ENCODE peak calls at places on chromosomes 11 and 22, in six cellular contexts. E is suprapubic skin, W is upper lobe of left lung, Z is H1, U is HCT116, S is transverse colon. C is an unnamed sample.

GRCh38 chr11:124482362-124483147 is 37.1 kb upstream of the OR8B8 start:
- DNase-seq in E (no peak), W (no peak), Z (no peak), U (no peak), S (no peak), C (no peak)

GRCh38 chr11:131246589-131247164 is 123.7 kb upstream of the NTM start:
- DNase-seq in E (no peak), W (peak), Z (peak), U (no peak), S (peak), C (no peak)

GRCh38 chr22:40473703-40474102 is 103.3 kb downstream of the SGSM3 start:
- DNase-seq in E (no peak), W (no peak), Z (no peak), U (no peak), S (no peak), C (no peak)

GRCh38 chr11:119723952-119724325 is 5.1 kb downstream of the NECTIN1 start:
- DNase-seq in E (no peak), W (no peak), Z (no peak), U (no peak), S (no peak), C (no peak)

GRCh38 chr11:74720596-74721478 is 10.4 kb downstream of the CHRDL2 start:
- DNase-seq in E (no peak), W (peak), Z (no peak), U (no peak), S (peak), C (peak)

GRCh38 chr11:131037873-131038272 is 121.6 kb upstream of the SNX19 start:
- DNase-seq in E (no peak), W (no peak), Z (no peak), U (no peak), S (no peak), C (no peak)

GRCh38 chr11:74742070-74742469 is 6.6 kb upstream of the RNF169 start:
- DNase-seq in E (no peak), W (no peak), Z (no peak), U (no peak), S (no peak), C (no peak)

GRCh38 chr22:35971418-35972119 is 57.1 kb downstream of the RBFOX2 start:
- DNase-seq in E (no peak), W (no peak), Z (no peak), U (no peak), S (no peak), C (no peak)

GRCh38 chr11:10622957-10623787 is 54.7 kb upstream of the LYVE1 start:
- DNase-seq in E (no peak), W (peak), Z (no peak), U (no peak), S (no peak), C (peak)

GRCh38 chr22:19960491-19961200 is 19.0 kb upstream of the TXNRD2 start:
- DNase-seq in E (no peak), W (no peak), Z (no peak), U (no peak), S (no peak), C (no peak)

GRCh38 chr11:70596091-70596490 is 197.8 kb downstream of the CTTN start:
- DNase-seq in E (no peak), W (no peak), Z (no peak), U (no peak), S (no peak), C (no peak)

GRCh38 chr22:48331691-48332220 is 1495.9 kb downstream of the BRD1 start:
- DNase-seq in E (no peak), W (no peak), Z (no peak), U (no peak), S (no peak), C (no peak)

GRCh38 chr11:76919887-76920746 is 59.4 kb downstream of the ACER3 start:
- DNase-seq in E (peak), W (peak), Z (no peak), U (peak), S (peak), C (no peak)

GRCh38 chr11:102283088-102283487 is 34.2 kb upstream of the BIRC3 start:
- DNase-seq in E (no peak), W (no peak), Z (no peak), U (no peak), S (no peak), C (no peak)

GRCh38 chr11:100004541-100004940 is 682.5 kb upstream of the ARHGAP42 start:
- DNase-seq in E (no peak), W (no peak), Z (no peak), U (no peak), S (no peak), C (no peak)

GRCh38 chr22:20425821-20426615 is 11.6 kb downstream of the SCARF2 start:
- DNase-seq in E (no peak), W (no peak), Z (no peak), U (no peak), S (no peak), C (no peak)

GRCh38 chr11:19646921-19647320 is 65.7 kb upstream of the NAV2 start:
- DNase-seq in E (no peak), W (peak), Z (no peak), U (no peak), S (no peak), C (peak)

GRCh38 chr11:68934321-68934645 is 30.6 kb downstream of the IGHMBP2 start:
- DNase-seq in E (no peak), W (no peak), Z (no peak), U (no peak), S (no peak), C (no peak)

GRCh38 chr11:62592989-62593421 is 1.7 kb upstream of the TUT1 start:
- DNase-seq in E (no peak), W (no peak), Z (no peak), U (no peak), S (no peak), C (no peak)

GRCh38 chr11:46414466-46414796 is 22.9 kb upstream of the CHRM4 start:
- DNase-seq in E (no peak), W (no peak), Z (no peak), U (no peak), S (no peak), C (no peak)

GRCh38 chr11:64237484-64237951 is 3.1 kb downstream of the VEGFB start:
- DNase-seq in E (no peak), W (peak), Z (no peak), U (no peak), S (peak), C (no peak)

GRCh38 chr11:95363710-95364109 is 132.7 kb upstream of the SESN3 start:
- DNase-seq in E (no peak), W (no peak), Z (no peak), U (no peak), S (no peak), C (no peak)

GRCh38 chr11:47415949-47416472 is 7.6 kb downstream of the SLC39A13 start:
- DNase-seq in E (no peak), W (peak), Z (no peak), U (peak), S (peak), C (no peak)

GRCh38 chr11:47415091-47415854 is 6.9 kb downstream of the SLC39A13 start:
- DNase-seq in E (no peak), W (no peak), Z (no peak), U (no peak), S (no peak), C (peak)

GRCh38 chr11:47413908-47414684 is 5.7 kb downstream of the SLC39A13 start:
- DNase-seq in E (no peak), W (no peak), Z (no peak), U (no peak), S (no peak), C (no peak)

GRCh38 chr11:47413351-47413750 is 5.0 kb downstream of the SLC39A13 start:
- DNase-seq in E (no peak), W (no peak), Z (no peak), U (no peak), S (no peak), C (no peak)

GRCh38 chr11:47414685-47415070 is 6.3 kb downstream of the SLC39A13 start:
- DNase-seq in E (no peak), W (no peak), Z (no peak), U (no peak), S (no peak), C (peak)
- TF ChIP-seq POLR2AphosphoS5 in E (no peak), W (no peak), Z (no peak), U (no peak), S (no peak), C (no peak)

GRCh38 chr22:33000342-33001280 is 57.6 kb downstream of the SYN3 start:
- DNase-seq in E (no peak), W (peak), Z (peak), U (no peak), S (peak), C (no peak)
- TF ChIP-seq POLR2AphosphoS5 in E (no peak), W (no peak), Z (no peak), U (no peak), S (no peak), C (no peak)

DNA sequence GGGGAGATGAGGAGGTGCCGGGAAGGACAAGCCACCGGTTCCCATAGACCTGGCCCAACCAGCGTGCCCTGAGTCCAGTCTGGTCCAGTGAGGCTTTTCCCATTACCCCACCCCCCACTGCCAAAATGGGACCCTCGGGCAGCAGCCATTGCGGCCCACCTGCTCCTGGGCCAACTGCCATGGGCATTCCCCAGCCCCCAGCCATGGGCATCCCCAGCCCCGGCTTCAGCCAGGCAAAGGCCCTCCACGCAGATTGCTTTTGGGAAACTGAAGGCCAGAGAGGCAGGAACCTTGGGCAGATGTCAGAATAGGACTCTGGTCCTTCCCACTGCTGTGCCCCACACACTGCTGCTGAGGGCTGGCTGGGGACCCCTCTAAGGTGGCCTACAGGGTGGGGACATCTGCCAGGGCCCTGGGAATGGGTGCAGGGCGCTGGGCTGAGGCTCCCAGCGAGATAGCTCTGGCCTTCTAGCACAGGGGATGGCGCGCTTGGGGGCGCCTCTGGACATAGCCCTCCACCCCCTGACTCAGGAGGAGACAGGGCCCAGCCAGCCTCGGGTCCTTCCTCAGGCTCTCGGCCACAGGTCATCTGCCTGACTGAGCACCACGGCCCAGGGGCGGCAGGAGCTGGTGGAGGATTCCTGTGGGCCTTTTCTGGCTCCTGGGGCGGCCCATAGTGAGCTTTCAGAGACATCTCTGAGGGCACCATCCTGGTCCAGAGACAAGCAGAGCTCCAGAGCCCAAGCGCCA is 4.9 kb downstream of the PIM3 start:
- DNase-seq in E (peak), W (peak), Z (no peak), U (no peak), S (peak), C (no peak)
- TF ChIP-seq POLR2AphosphoS5 in E (no peak), W (no peak), Z (peak), U (no peak), S (no peak), C (no peak)

GRCh38 chr22:31036671-31037550 is 44.2 kb upstream of the SMTN start:
- DNase-seq in E (no peak), W (no peak), Z (no peak), U (no peak), S (peak), C (no peak)
- TF ChIP-seq POLR2AphosphoS5 in E (no peak), W (no peak), Z (no peak), U (no peak), S (peak), C (peak)

GRCh38 chr22:39311592-39312400 is 7.6 kb downstream of the RPL3 start:
- DNase-seq in E (no peak), W (no peak), Z (no peak), U (no peak), S (no peak), C (no peak)
- TF ChIP-seq POLR2AphosphoS5 in E (no peak), W (no peak), Z (peak), U (peak), S (peak), C (no peak)

GRCh38 chr22:25122136-25122764 is 77.4 kb upstream of the CRYBB3 start:
- DNase-seq in E (no peak), W (no peak), Z (no peak), U (no peak), S (no peak), C (no peak)

GRCh38 chr22:25119609-25120008 is 80.0 kb upstream of the CRYBB3 start:
- DNase-seq in E (no peak), W (no peak), Z (no peak), U (no peak), S (no peak), C (no peak)

GRCh38 chr22:25123677-25124076 is 76.0 kb upstream of the CRYBB3 start:
- DNase-seq in E (no peak), W (no peak), Z (no peak), U (no peak), S (no peak), C (no peak)

GRCh38 chr22:25120761-25121212 is 78.9 kb upstream of the CRYBB3 start:
- DNase-seq in E (no peak), W (peak), Z (no peak), U (no peak), S (peak), C (no peak)

GRCh38 chr22:25120093-25120561 is 79.5 kb upstream of the CRYBB3 start:
- DNase-seq in E (no peak), W (peak), Z (no peak), U (peak), S (peak), C (no peak)
- TF ChIP-seq POLR2AphosphoS5 in E (peak), W (no peak), Z (no peak), U (no peak), S (no peak), C (no peak)

DNA sequence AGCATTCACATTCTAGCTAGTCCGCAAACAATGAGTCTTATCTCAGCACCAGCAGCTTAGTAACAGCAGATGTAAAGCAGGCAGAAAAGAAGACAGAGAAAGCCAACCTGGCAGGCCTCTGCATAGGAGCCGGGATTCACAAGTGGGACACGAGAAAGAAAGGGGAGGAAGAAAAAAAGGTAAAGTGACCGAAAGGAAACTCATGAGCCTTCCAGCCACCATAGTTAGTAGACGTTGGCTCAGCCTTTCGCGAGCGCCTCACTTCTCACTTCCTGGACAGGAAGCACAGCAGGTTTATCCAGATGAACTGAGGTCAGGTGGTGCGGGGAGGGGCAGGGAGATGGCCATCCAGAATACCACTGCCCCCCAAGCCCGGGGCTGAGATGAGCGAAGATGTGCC is 19.7 kb upstream of the KAT5 start:
- DNase-seq in E (no peak), W (no peak), Z (no peak), U (no peak), S (peak), C (no peak)
- TF ChIP-seq POLR2AphosphoS5 in E (no peak), W (no peak), Z (no peak), U (no peak), S (no peak), C (no peak)

GRCh38 chr11:35950082-35950481 is 6.2 kb downstream of the LDLRAD3 start:
- DNase-seq in E (no peak), W (no peak), Z (no peak), U (no peak), S (no peak), C (no peak)
- TF ChIP-seq POLR2AphosphoS5 in E (no peak), W (no peak), Z (no peak), U (no peak), S (no peak), C (no peak)